ENCODE peak calls at places on chromosomes 16 and 17, in seven cellular contexts. L, B, H, E, U, Z and X are unnamed samples.

GRCh38 chr16:58057784-58058183 is 32.2 kb downstream of the MMP15 start:
- DNase-seq in U (no peak), B (no peak), E (no peak), L (no peak), H (no peak), Z (no peak), X (no peak)

GRCh38 chr17:20196314-20196713 is 187.2 kb downstream of the SPECC1 start:
- DNase-seq in E (no peak), U (no peak), B (no peak), Z (no peak), H (no peak), L (no peak), X (no peak)

GRCh38 chr17:31492880-31493655 is 101.6 kb downstream of the RAB11FIP4 start:
- DNase-seq in U (no peak), B (peak; percentile 83), L (peak; percentile 67), E (peak; percentile 49), Z (no peak), H (no peak), X (no peak)

GRCh38 chr16:1825864-1826690 is 548 bp downstream of the HAGH start:
- DNase-seq in U (no peak), L (no peak), E (no peak), Z (no peak), B (no peak), H (peak; percentile 46), X (peak; percentile 70)

GRCh38 chr17:35773674-35774425 is 13.2 kb downstream of the C17orf50 start:
- DNase-seq in U (no peak), B (peak; percentile 77), Z (no peak), H (no peak), E (no peak), L (no peak), X (no peak)

GRCh38 chr17:43791589-43791988 is 11.4 kb downstream of the CFAP97D1 start:
- DNase-seq in Z (peak; percentile 57), U (peak; percentile 45), E (peak; percentile 67), L (no peak), B (no peak), H (no peak), X (no peak)

GRCh38 chr17:1142503-1143095 is 37.2 kb downstream of the ABR start:
- DNase-seq in E (no peak), B (no peak), H (no peak), L (no peak), Z (peak; percentile 53), U (no peak), X (no peak)

GRCh38 chr17:46832306-46832895 is 13.9 kb upstream of the WNT3 start:
- DNase-seq in U (no peak), H (no peak), Z (no peak), E (no peak), L (no peak), B (no peak), X (no peak)

GRCh38 chr17:76593964-76594363 is 8.3 kb upstream of the ST6GALNAC2 start:
- DNase-seq in Z (no peak), H (no peak), B (no peak), U (no peak), E (no peak), L (no peak), X (no peak)

GRCh38 chr17:76597156-76598003 is 11.7 kb upstream of the ST6GALNAC2 start:
- DNase-seq in L (no peak), B (peak; percentile 64), E (peak; percentile 46), H (no peak), U (no peak), Z (no peak), X (no peak)

GRCh38 chr17:76598004-76598439 is 12.4 kb upstream of the ST6GALNAC2 start:
- DNase-seq in H (no peak), L (no peak), B (no peak), Z (no peak), U (no peak), E (no peak), X (no peak)

GRCh38 chr17:76594676-76595075 is 9.0 kb upstream of the ST6GALNAC2 start:
- DNase-seq in E (no peak), B (no peak), Z (no peak), L (no peak), U (no peak), H (no peak), X (no peak)

DNA sequence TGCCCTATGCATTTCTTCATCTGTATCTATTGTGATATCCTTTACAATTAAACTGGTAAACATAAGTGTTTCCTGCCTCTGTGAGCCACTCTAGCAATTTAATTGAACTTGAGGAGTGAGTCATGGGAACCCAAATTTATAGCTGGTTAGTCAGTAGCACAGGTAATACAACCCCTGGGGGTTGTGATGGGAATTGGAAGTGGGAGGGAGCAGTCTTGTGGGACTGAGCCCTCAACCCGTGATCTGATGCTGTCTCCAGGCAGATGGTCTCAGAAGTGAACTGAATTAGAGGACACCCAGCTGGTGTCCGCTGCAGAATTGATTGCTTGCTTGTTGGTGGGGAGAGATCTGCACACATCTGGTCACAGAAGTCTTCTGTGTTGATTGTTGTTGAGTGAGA is 7.7 kb upstream of the ST6GALNAC2 start:
- DNase-seq in Z (no peak), U (no peak), H (no peak), L (no peak), B (no peak), E (no peak), X (peak; percentile 63)
- TF ChIP-seq CTCF in Z (no peak), U (no peak), H (no peak), L (no peak), B (no peak), E (no peak), X (peak; percentile 34)

GRCh38 chr17:81398170-81398854 is 3.1 kb downstream of the BAHCC1 start:
- DNase-seq in Z (no peak), U (peak; percentile 65), B (no peak), H (peak; percentile 64), L (no peak), E (no peak), X (peak; percentile 72)

GRCh38 chr17:81396278-81396721 is 1.0 kb downstream of the BAHCC1 start:
- DNase-seq in U (peak; percentile 62), B (no peak), Z (no peak), H (peak; percentile 49), L (no peak), E (no peak), X (no peak)

GRCh38 chr17:81396722-81397313 is 1.6 kb downstream of the BAHCC1 start:
- DNase-seq in U (no peak), E (no peak), B (no peak), L (no peak), H (no peak), Z (peak; percentile 47), X (no peak)

GRCh38 chr17:81398855-81399451 is 3.7 kb downstream of the BAHCC1 start:
- DNase-seq in L (no peak), Z (peak; percentile 55), U (peak; percentile 50), H (peak; percentile 47), E (no peak), B (no peak), X (peak; percentile 61)

DNA sequence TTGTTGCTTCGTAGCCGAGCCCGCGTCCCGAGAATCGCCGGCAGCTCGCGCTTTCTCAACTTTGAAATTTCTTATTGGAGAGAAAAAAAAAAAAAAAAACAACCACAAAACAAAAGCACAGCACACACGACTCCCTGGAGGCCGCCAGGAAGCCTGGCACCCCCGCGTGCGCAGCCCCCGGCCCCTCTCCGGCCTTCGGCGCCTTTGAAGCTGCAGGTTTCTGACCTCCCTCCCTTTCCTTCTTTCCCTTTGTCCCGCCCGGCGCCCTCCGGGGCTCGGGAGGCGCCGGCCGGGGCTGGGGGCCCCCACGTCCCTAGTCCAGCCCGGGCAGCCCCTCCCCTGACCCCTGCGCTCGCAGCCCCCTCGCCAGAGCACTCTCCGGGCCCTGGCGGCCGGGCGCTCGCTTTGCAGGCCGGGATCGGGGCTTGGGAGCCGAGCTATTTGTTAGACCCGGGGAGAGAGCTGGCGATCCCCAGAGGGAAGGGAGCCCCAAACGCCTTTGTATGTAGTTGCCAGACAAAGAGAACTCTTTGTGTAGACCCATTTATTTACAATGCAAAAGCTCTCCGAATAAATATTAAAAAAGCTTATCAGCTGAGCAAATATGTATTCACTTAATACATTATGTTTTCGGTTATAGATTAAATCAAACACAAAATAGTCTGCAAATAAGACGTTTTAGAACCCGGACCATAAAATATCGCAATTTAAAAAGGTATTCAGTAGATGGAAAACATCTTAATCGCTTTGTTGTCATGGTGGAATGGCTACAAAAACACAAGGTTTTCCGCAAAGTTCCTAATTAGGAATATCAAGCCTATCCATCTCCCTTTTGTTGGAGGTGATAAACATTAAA is 2.3 kb downstream of the BAHCC1 start:
- DNase-seq in U (peak; percentile 77), L (no peak), H (peak; percentile 76), E (no peak), Z (peak; percentile 75), B (no peak), X (peak; percentile 86)
- TF ChIP-seq CTCF in U (peak; percentile 30), L (no peak), H (peak; percentile 44), E (no peak), Z (peak; percentile 29), B (peak; percentile 17), X (peak; percentile 55)

DNA sequence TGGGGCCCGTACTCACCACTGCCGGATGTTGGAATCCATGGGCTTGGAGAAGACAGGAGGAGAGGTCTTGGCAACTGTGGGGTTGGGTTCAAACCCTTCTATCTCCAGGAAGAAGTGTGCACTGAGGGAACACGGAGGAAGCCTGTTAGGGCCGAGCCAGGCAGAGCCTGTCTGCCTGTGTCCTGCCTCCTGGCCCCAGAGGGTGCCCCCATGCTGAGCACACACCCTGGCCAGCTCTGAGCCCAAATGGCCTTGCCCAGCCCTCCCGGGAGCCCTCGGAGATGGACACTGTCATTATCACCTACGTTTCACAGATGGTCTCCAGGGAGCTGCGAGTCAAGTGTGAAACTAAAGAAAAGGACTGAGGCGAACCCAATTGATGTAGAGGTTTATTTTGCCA is 12.5 kb downstream of the TRPV3 start:
- DNase-seq in H (no peak), Z (no peak), E (no peak), B (no peak), L (no peak), U (no peak), X (no peak)
- TF ChIP-seq CTCF in H (no peak), Z (no peak), E (no peak), B (no peak), L (no peak), U (no peak), X (no peak)

GRCh38 chr16:8655184-8655717 is 19.2 kb upstream of the ABAT start:
- DNase-seq in E (no peak), U (peak; percentile 43), Z (peak; percentile 39), L (no peak), H (peak; percentile 20), B (no peak), X (peak; percentile 49)
- TF ChIP-seq CTCF in E (peak; percentile 17), U (peak; percentile 71), Z (peak; percentile 53), L (no peak), H (peak; percentile 51), B (peak; percentile 27), X (peak; percentile 58)

GRCh38 chr16:72501739-72502653 is 330.0 kb upstream of the PMFBP1 start:
- DNase-seq in E (peak; percentile 69), H (peak; percentile 65), Z (peak; percentile 88), B (peak; percentile 34), U (peak; percentile 83), L (no peak), X (peak; percentile 77)
- TF ChIP-seq CTCF in E (peak; percentile 44), H (peak; percentile 91), Z (peak; percentile 97), B (peak; percentile 71), U (peak; percentile 88), L (peak; percentile 37), X (peak; percentile 62)